ENCODE peak calls at places on chromosomes 16 and 17, in six cellular contexts. Q is H1; B is CD8-positive, alpha-beta T cell; M is neural progenitor cell; P is fibroblast of pulmonary artery; N is coronary artery. R is an unnamed sample.
A peak's percentile ranks its signal among the peaks of the same experiment; 100 is the strongest.

GRCh38 chr16:51907680-51908079 is 639.3 kb downstream of the TOX3 start:
- DNase-seq in Q (no peak), B (no peak), M (no peak), P (no peak), N (no peak), R (no peak)

GRCh38 chr17:79702550-79703236 is 28.1 kb upstream of the ENPP7 start:
- DNase-seq in Q (no peak), B (no peak), M (no peak), P (no peak), N (no peak), R (no peak)

GRCh38 chr17:12659500-12659899 is 6.2 kb upstream of the MYOCD start:
- DNase-seq in Q (no peak), B (no peak), M (no peak), P (peak; percentile 27), N (no peak), R (peak; percentile 20)

GRCh38 chr17:7307686-7308624 is 527 bp downstream of the EIF5A start:
- DNase-seq in Q (no peak), B (peak; percentile 58), M (peak; percentile 55), P (peak; percentile 35), N (no peak), R (no peak)

GRCh38 chr16:17723735-17724134 is 253.0 kb upstream of the XYLT1 start:
- DNase-seq in Q (no peak), B (no peak), M (no peak), P (no peak), N (no peak), R (peak; percentile 85)

GRCh38 chr16:81513204-81514040 is 68.8 kb downstream of the CMIP start:
- DNase-seq in Q (no peak), B (no peak), M (peak; percentile 48), P (peak; percentile 40), N (no peak), R (peak; percentile 52)

GRCh38 chr17:50420419-50421112 is 5.5 kb upstream of the ACSF2 start:
- DNase-seq in Q (no peak), B (no peak), M (no peak), P (peak; percentile 48), N (no peak), R (no peak)

GRCh38 chr16:67773569-67774456 is 32.5 kb downstream of the RANBP10 start:
- DNase-seq in Q (no peak), B (no peak), M (no peak), P (peak; percentile 57), N (no peak), R (no peak)

GRCh38 chr17:64091116-64091515 is 38.8 kb downstream of the ERN1 start:
- DNase-seq in Q (no peak), B (no peak), M (no peak), P (peak; percentile 42), N (no peak), R (no peak)

GRCh38 chr17:40354191-40355122 is 10.1 kb downstream of the GJD3 start:
- DNase-seq in Q (no peak), B (no peak), M (no peak), P (no peak), N (no peak), R (no peak)

GRCh38 chr17:59330314-59330942 is 1.0 kb upstream of the YPEL2 start:
- DNase-seq in Q (no peak), B (no peak), M (peak; percentile 49), P (no peak), N (peak; percentile 78), R (no peak)

GRCh38 chr17:74862919-74863318 is 3.2 kb upstream of the GRIN2C start:
- DNase-seq in Q (no peak), B (no peak), M (no peak), P (no peak), N (no peak), R (no peak)

GRCh38 chr16:9438991-9439390 is 347.5 kb downstream of the HAPSTR1 start:
- DNase-seq in Q (no peak), B (no peak), M (no peak), P (no peak), N (no peak), R (no peak)

GRCh38 chr16:12529582-12529981 is 274.1 kb downstream of the CPPED1 start:
- DNase-seq in Q (no peak), B (no peak), M (no peak), P (no peak), N (no peak), R (no peak)

GRCh38 chr17:75979705-75980187 is 706 bp downstream of the TEN1 start:
- DNase-seq in Q (no peak), B (no peak), M (no peak), P (no peak), N (no peak), R (no peak)

GRCh38 chr17:15441315-15441714 is 26.1 kb downstream of the CDRT4 start:
- DNase-seq in Q (no peak), B (no peak), M (no peak), P (peak; percentile 61), N (no peak), R (no peak)

GRCh38 chr16:77213542-77214108 is 14.4 kb downstream of the SYCE1L start:
- DNase-seq in Q (no peak), B (no peak), M (no peak), P (peak; percentile 87), N (no peak), R (peak; percentile 88)

GRCh38 chr16:66622863-66623262 is 18.4 kb downstream of the CMTM3 start:
- DNase-seq in Q (no peak), B (no peak), M (no peak), P (no peak), N (peak; percentile 21), R (no peak)

GRCh38 chr17:20063665-20064648 is 54.8 kb downstream of the SPECC1 start:
- DNase-seq in Q (no peak), B (no peak), M (no peak), P (peak; percentile 93), N (peak; percentile 92), R (peak; percentile 85)

GRCh38 chr16:17748005-17748719 is 277.4 kb upstream of the XYLT1 start:
- DNase-seq in Q (peak; percentile 19), B (no peak), M (peak; percentile 43), P (no peak), N (no peak), R (no peak)

GRCh38 chr16:84979516-84979915 is 31.8 kb downstream of the ZDHHC7 start:
- DNase-seq in Q (no peak), B (no peak), M (no peak), P (no peak), N (no peak), R (no peak)

GRCh38 chr16:84986102-84986501 is 25.2 kb downstream of the ZDHHC7 start:
- DNase-seq in Q (no peak), B (no peak), M (no peak), P (no peak), N (no peak), R (no peak)

GRCh38 chr16:84983308-84983707 is 28.0 kb downstream of the ZDHHC7 start:
- DNase-seq in Q (no peak), B (no peak), M (no peak), P (no peak), N (no peak), R (no peak)

GRCh38 chr16:84985079-84986065 is 26.0 kb downstream of the ZDHHC7 start:
- DNase-seq in Q (no peak), B (no peak), M (no peak), P (peak; percentile 80), N (no peak), R (peak; percentile 88)

GRCh38 chr16:84982434-84982833 is 28.9 kb downstream of the ZDHHC7 start:
- DNase-seq in Q (no peak), B (no peak), M (no peak), P (no peak), N (no peak), R (no peak)
- TF ChIP-seq CTCF in Q (no peak), B (no peak), M (no peak), P (no peak), N (no peak), R (no peak)

DNA sequence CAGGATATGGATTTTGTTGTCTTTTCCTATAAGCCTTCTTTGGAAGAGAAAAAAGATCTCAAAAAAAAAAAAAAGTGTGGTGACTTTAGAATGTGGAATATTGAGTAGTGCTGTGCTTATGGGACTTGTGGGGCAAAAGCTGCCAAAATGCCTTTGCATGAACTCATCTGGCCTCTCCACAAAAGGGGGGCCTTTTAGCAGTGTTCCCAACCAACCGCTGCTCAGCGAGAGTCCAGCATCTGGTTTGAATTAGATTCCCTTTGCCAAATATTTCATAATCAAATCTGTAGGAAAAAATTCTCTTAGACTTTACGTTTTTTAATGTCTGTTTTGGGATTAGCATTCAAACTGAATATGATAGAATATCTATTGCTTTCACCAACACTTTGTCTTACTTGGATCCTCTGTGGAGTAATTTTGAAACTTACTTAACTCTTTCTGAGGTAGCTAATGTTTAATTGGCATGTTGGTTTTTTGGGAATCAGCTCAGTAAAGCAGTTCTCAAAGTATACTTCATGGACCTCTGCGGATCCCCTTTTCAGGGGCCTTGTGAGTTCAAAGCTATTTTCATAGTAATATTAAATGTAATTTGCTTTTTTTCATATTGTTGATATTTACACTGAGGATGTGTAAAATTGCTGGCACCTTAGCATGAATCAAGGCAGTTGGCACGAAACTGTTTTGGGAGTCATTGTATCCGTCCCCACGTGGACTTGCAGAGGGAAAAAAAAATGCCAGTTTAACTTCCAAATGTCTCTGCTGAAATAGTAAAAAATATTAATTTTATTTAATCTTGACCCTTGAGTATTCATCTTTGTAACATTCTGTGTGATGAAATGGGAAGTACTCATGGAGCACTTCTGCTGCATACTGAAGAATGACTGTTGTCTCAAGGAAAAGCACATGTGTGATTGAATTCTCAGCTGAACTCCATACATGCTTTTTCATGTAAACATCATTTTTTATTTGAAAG is 34.7 kb upstream of the VPS4A start:
- DNase-seq in Q (no peak), B (no peak), M (no peak), P (peak; percentile 96), N (peak; percentile 77), R (peak; percentile 95)
- H3K4me3 ChIP-seq in Q (no peak overlapping the region), B (no peak overlapping the region), M (no peak overlapping the region), P (peak overlapping the region; percentile 0), N (peak overlapping the region; percentile 36), R (no peak overlapping the region)

DNA sequence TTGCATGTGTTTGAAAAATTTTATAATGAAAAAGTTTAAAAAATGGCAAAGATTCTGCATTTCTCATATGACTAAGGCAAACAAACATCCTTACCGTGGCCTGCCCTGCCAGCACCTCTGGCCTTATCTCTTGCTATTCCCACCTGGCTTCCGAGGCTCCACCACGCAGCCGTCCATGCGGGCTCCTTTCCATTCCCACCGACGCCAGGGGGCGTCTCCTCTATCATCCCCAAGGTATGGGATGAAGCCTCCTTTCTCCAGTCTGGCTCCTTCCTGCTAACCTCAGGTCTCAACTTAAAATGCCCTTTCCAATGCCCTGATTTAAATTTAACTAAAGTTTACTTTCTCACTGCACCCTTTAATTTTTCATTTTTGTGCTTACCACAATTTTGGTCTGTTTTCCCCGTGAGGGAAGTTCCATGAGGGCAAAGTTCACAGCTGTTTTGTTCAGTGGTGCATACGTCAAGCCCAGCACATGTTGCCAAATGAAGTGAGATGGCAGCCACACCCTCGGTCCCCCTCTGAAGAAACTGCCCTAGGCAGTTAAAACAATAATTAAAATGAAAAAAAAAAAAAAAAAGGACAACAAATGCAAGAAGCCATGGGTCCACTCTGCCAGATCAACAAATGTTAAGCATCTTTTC is 13.3 kb upstream of the SDK2 start:
- DNase-seq in Q (no peak), B (peak; percentile 35), M (peak; percentile 84), P (peak; percentile 17), N (no peak), R (no peak)
- TF ChIP-seq CTCF in Q (peak; percentile 83), B (no peak), M (peak; percentile 77), P (peak; percentile 46), N (no peak), R (peak; percentile 51)

GRCh38 chr16:30348929-30349328 is 6.2 kb downstream of the CD2BP2 start:
- DNase-seq in Q (no peak), B (no peak), M (no peak), P (no peak), N (no peak), R (no peak)
- H3K4me3 ChIP-seq in Q (no peak overlapping the region), B (no peak overlapping the region), M (no peak overlapping the region), P (no peak overlapping the region), N (no peak overlapping the region), R (no peak overlapping the region)

R was measured in astrocyte of the spinal cord.